ENCODE peak calls at places on chromosomes 6 and 20, in five cellular contexts. One of them, this sample, is unnamed.

GRCh38 chr6:162671580-162672165 is 55.9 kb downstream of the PRKN start:
- DNase-seq in colonic mucosa: no peak
- DNase-seq in IMR-90: no peak
- DNase-seq in endothelial cell of umbilical vein: no peak
- DNase-seq in heart left ventricle: peak; percentile 38
- DNase-seq in this sample: no peak

GRCh38 chr20:19397676-19398075 is 185.2 kb downstream of the SLC24A3 start:
- DNase-seq in colonic mucosa: no peak
- DNase-seq in IMR-90: no peak
- DNase-seq in endothelial cell of umbilical vein: no peak
- DNase-seq in heart left ventricle: no peak
- DNase-seq in this sample: no peak

GRCh38 chr6:50815436-50816114 is 3.1 kb upstream of the TFAP2B start:
- DNase-seq in colonic mucosa: no peak
- DNase-seq in IMR-90: peak; percentile 14
- DNase-seq in endothelial cell of umbilical vein: peak; percentile 39
- DNase-seq in heart left ventricle: no peak
- DNase-seq in this sample: peak; percentile 8

GRCh38 chr6:169654590-169655391 is 47.0 kb downstream of the WDR27 start:
- DNase-seq in colonic mucosa: peak; percentile 69
- DNase-seq in IMR-90: peak; percentile 61
- DNase-seq in endothelial cell of umbilical vein: peak; percentile 83
- DNase-seq in heart left ventricle: no peak
- DNase-seq in this sample: peak; percentile 24

GRCh38 chr6:136511397-136511796 is 38.8 kb downstream of the MAP7 start:
- DNase-seq in colonic mucosa: no peak
- DNase-seq in IMR-90: no peak
- DNase-seq in endothelial cell of umbilical vein: no peak
- DNase-seq in heart left ventricle: no peak
- DNase-seq in this sample: no peak

GRCh38 chr20:59010995-59011873 is 4.2 kb upstream of the CTSZ start:
- DNase-seq in colonic mucosa: no peak
- DNase-seq in IMR-90: peak; percentile 71
- DNase-seq in endothelial cell of umbilical vein: peak; percentile 98
- DNase-seq in heart left ventricle: peak; percentile 44
- DNase-seq in this sample: no peak

GRCh38 chr20:44586986-44587980 is 4.9 kb downstream of the PKIG start:
- DNase-seq in colonic mucosa: no peak
- DNase-seq in IMR-90: peak; percentile 50
- DNase-seq in endothelial cell of umbilical vein: peak; percentile 50
- DNase-seq in heart left ventricle: no peak
- DNase-seq in this sample: no peak

GRCh38 chr6:136134751-136135150 is 115.4 kb downstream of the MTFR2 start:
- DNase-seq in colonic mucosa: no peak
- DNase-seq in IMR-90: no peak
- DNase-seq in endothelial cell of umbilical vein: no peak
- DNase-seq in heart left ventricle: no peak
- DNase-seq in this sample: no peak

GRCh38 chr6:157724138-157724537 is 98.9 kb upstream of the SNX9 start:
- DNase-seq in colonic mucosa: no peak
- DNase-seq in IMR-90: no peak
- DNase-seq in endothelial cell of umbilical vein: no peak
- DNase-seq in heart left ventricle: no peak
- DNase-seq in this sample: no peak

GRCh38 chr20:59670786-59671492 is 66.6 kb downstream of the PHACTR3 start:
- DNase-seq in colonic mucosa: no peak
- DNase-seq in IMR-90: no peak
- DNase-seq in endothelial cell of umbilical vein: no peak
- DNase-seq in heart left ventricle: no peak
- DNase-seq in this sample: no peak

GRCh38 chr6:130070747-130071146 is 52.4 kb downstream of the L3MBTL3 start:
- DNase-seq in colonic mucosa: no peak
- DNase-seq in IMR-90: no peak
- DNase-seq in endothelial cell of umbilical vein: no peak
- DNase-seq in heart left ventricle: no peak
- DNase-seq in this sample: no peak

GRCh38 chr6:150252714-150253444 is 110.0 kb downstream of the PPP1R14C start:
- DNase-seq in colonic mucosa: no peak
- DNase-seq in IMR-90: peak; percentile 26
- DNase-seq in endothelial cell of umbilical vein: no peak
- DNase-seq in heart left ventricle: no peak
- DNase-seq in this sample: no peak

GRCh38 chr20:59693587-59693986 is 89.2 kb downstream of the PHACTR3 start:
- DNase-seq in colonic mucosa: no peak
- DNase-seq in IMR-90: no peak
- DNase-seq in endothelial cell of umbilical vein: no peak
- DNase-seq in heart left ventricle: no peak
- DNase-seq in this sample: no peak

GRCh38 chr6:127897437-127897836 is 3.4 kb downstream of the THEMIS start:
- DNase-seq in colonic mucosa: no peak
- DNase-seq in IMR-90: no peak
- DNase-seq in endothelial cell of umbilical vein: no peak
- DNase-seq in heart left ventricle: no peak
- DNase-seq in this sample: no peak

GRCh38 chr20:24395151-24395550 is 74.3 kb upstream of the SYNDIG1 start:
- DNase-seq in colonic mucosa: no peak
- DNase-seq in IMR-90: no peak
- DNase-seq in endothelial cell of umbilical vein: no peak
- DNase-seq in heart left ventricle: no peak
- DNase-seq in this sample: no peak

GRCh38 chr20:4820833-4821518 is 99.3 kb downstream of the PRND start:
- DNase-seq in colonic mucosa: no peak
- DNase-seq in IMR-90: peak; percentile 88
- DNase-seq in endothelial cell of umbilical vein: peak; percentile 22
- DNase-seq in heart left ventricle: peak; percentile 60
- DNase-seq in this sample: no peak

GRCh38 chr6:9978480-9978879 is 436.4 kb downstream of the TFAP2A start:
- DNase-seq in colonic mucosa: no peak
- DNase-seq in IMR-90: no peak
- DNase-seq in endothelial cell of umbilical vein: no peak
- DNase-seq in heart left ventricle: no peak
- DNase-seq in this sample: no peak

GRCh38 chr20:36405255-36405654 is 99.1 kb downstream of the DLGAP4 start:
- DNase-seq in colonic mucosa: no peak
- DNase-seq in IMR-90: peak; percentile 13
- DNase-seq in endothelial cell of umbilical vein: no peak
- DNase-seq in heart left ventricle: no peak
- DNase-seq in this sample: no peak

GRCh38 chr20:50980071-50980681 is 21.6 kb downstream of the MOCS3 start:
- DNase-seq in colonic mucosa: no peak
- DNase-seq in IMR-90: peak; percentile 100
- DNase-seq in endothelial cell of umbilical vein: peak; percentile 48
- DNase-seq in heart left ventricle: no peak
- DNase-seq in this sample: peak; percentile 99

GRCh38 chr6:122151066-122151465 is 248.4 kb upstream of the HSF2 start:
- DNase-seq in colonic mucosa: no peak
- DNase-seq in IMR-90: no peak
- DNase-seq in endothelial cell of umbilical vein: no peak
- DNase-seq in heart left ventricle: no peak
- DNase-seq in this sample: no peak

GRCh38 chr20:10863337-10864060 is 189.7 kb upstream of the JAG1 start:
- DNase-seq in colonic mucosa: no peak
- DNase-seq in IMR-90: peak; percentile 90
- DNase-seq in endothelial cell of umbilical vein: peak; percentile 87
- DNase-seq in heart left ventricle: peak; percentile 43
- DNase-seq in this sample: no peak

GRCh38 chr6:88629838-88630462 is 333.5 kb downstream of the RNGTT start:
- DNase-seq in colonic mucosa: no peak
- DNase-seq in IMR-90: no peak
- DNase-seq in endothelial cell of umbilical vein: no peak
- DNase-seq in heart left ventricle: no peak
- DNase-seq in this sample: no peak

GRCh38 chr6:42251911-42252637 is 34.4 kb upstream of the MRPS10 start:
- DNase-seq in colonic mucosa: peak; percentile 73
- DNase-seq in IMR-90: no peak
- DNase-seq in endothelial cell of umbilical vein: peak; percentile 74
- DNase-seq in heart left ventricle: peak; percentile 83
- DNase-seq in this sample: no peak

GRCh38 chr20:34604980-34605788 is 46.7 kb downstream of the MAP1LC3A start:
- DNase-seq in colonic mucosa: no peak
- DNase-seq in IMR-90: peak; percentile 83
- DNase-seq in endothelial cell of umbilical vein: peak; percentile 54
- DNase-seq in heart left ventricle: no peak
- DNase-seq in this sample: no peak

DNA sequence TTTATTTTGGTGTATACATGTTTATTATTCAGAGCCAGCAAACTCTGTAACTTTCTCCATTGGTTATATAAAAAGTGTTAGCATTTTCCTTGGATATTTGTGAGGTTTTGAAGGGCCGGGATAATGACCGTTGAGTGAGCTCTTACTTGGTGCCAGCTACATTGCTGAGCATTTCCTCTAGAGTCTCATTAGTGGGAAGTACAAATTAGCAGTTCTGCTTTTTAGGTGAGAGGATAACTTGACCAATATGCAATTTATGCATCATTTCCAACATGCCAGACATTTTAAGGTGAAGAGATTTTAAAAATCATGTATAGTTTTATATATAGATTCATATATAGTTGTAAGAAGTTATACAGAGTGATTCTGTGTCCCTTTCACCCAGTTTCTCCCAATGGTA is 84.3 kb downstream of the CARMIL1 start:
- DNase-seq in colonic mucosa: no peak
- DNase-seq in IMR-90: no peak
- DNase-seq in endothelial cell of umbilical vein: no peak
- DNase-seq in heart left ventricle: no peak
- DNase-seq in this sample: no peak
- H3K27ac ChIP-seq in colonic mucosa: no peak overlapping the region
- H3K27ac ChIP-seq in IMR-90: no peak overlapping the region
- H3K27ac ChIP-seq in endothelial cell of umbilical vein: no peak overlapping the region
- H3K27ac ChIP-seq in heart left ventricle: no peak overlapping the region
- H3K27ac ChIP-seq in this sample: no peak overlapping the region

DNA sequence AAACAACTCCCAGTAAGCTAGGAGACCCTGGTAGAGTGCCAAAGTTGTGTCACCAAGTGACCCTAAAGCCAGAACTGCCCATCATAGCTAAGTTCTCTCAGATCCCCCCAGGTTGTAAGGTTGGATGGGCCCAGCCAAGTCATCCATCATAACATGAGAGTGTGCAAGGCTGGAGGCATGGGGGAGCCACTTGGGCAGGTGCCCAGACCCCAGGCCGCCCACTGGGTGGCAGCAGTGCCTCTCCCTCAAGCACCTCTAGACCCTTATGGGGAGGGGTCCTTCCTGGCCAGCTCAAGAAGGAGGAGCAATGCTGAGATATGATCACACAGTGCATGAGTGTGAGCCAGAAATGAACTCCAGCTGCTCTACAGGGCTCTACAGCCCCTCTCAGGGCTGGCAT is 154.5 kb downstream of the MYLK4 start:
- DNase-seq in colonic mucosa: no peak
- DNase-seq in IMR-90: no peak
- DNase-seq in endothelial cell of umbilical vein: no peak
- DNase-seq in heart left ventricle: no peak
- DNase-seq in this sample: no peak
- TF ChIP-seq CTCF in colonic mucosa: no peak
- TF ChIP-seq CTCF in IMR-90: no peak
- TF ChIP-seq CTCF in endothelial cell of umbilical vein: peak; percentile 36
- TF ChIP-seq CTCF in heart left ventricle: no peak
- TF ChIP-seq CTCF in this sample: peak; percentile 37

DNA sequence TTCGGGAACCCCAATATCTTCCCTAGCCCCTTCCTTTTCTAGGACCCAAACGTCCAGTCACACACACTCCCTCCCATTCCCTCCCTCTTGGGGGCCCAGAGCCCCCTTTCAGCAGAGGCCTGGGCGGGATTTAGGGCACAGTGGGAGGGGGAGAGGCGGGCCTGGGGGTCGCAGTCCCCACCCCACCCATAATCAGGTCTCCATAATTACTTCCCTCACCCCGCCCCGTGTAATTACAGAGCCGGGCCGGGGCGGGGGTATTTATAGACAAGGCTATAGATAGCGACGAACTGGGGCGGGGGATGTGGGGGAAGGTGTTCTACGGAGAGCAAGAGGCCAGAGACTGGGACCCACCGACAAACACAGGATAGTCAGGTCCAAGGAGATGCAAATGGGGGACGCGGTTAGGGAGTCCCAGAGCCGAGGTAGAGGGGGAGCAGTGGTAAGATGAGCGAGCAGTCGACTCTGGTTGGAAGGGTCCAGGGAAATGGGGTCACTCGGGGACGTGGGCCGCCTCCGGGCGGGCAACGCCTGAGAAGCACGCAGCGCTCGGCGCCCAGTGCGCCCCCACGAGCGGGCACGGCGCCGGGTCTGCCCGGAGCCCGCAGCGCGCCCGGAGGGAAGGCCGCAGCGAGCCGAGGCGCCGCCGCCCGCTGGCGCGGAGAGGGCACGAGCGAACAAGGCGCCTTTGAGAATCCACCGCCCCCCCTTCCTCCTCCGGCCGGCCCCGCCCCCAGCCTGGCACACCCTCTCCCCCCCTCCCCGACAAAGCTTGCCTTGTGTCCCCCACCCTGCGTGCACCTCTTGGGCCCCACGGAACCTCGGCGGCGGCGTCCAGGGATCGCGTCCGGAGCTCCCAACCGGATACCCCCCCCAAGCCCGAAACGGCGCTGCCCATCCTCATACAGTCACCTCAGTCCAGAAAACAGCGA is 670 bp upstream of the COL11A2 start:
- DNase-seq in colonic mucosa: no peak
- DNase-seq in IMR-90: no peak
- DNase-seq in endothelial cell of umbilical vein: no peak
- DNase-seq in heart left ventricle: peak; percentile 70
- DNase-seq in this sample: no peak
- H3K27ac ChIP-seq in colonic mucosa: no peak overlapping the region
- H3K27ac ChIP-seq in IMR-90: no peak overlapping the region
- H3K27ac ChIP-seq in endothelial cell of umbilical vein: no peak overlapping the region
- H3K27ac ChIP-seq in heart left ventricle: peak overlapping the region; percentile 81
- H3K27ac ChIP-seq in this sample: peak overlapping the region; percentile 39

GRCh38 chr6:100573169-100573568 is 108.4 kb upstream of the SIM1 start:
- DNase-seq in colonic mucosa: no peak
- DNase-seq in IMR-90: peak; percentile 65
- DNase-seq in endothelial cell of umbilical vein: peak; percentile 54
- DNase-seq in heart left ventricle: no peak
- DNase-seq in this sample: no peak
- TF ChIP-seq CTCF in colonic mucosa: no peak
- TF ChIP-seq CTCF in IMR-90: peak; percentile 54
- TF ChIP-seq CTCF in endothelial cell of umbilical vein: peak; percentile 28
- TF ChIP-seq CTCF in heart left ventricle: no peak
- TF ChIP-seq CTCF in this sample: peak; percentile 31

DNA sequence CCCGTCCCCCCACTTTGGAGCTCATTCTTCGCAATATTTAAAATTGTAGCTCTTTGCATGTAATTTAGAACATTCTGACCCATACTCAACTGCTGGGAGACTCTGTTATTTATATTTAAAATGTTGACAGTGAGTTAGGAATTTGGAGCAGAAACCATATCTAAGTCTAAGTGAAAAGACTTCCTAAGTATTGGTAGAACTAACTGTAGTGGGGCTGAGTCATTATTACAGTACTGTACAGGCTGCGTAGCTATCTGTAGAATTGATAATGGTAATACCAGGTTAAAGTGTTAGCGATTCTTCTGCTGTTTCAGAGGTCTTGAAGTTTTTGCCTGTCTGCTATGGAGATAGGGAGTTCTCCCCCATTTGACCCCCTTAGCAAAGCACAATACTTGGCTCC is 3.6 kb downstream of the TOP1 start:
- DNase-seq in colonic mucosa: no peak
- DNase-seq in IMR-90: peak; percentile 71
- DNase-seq in endothelial cell of umbilical vein: no peak
- DNase-seq in heart left ventricle: no peak
- DNase-seq in this sample: no peak
- H3K27ac ChIP-seq in colonic mucosa: no peak overlapping the region
- H3K27ac ChIP-seq in IMR-90: no peak overlapping the region
- H3K27ac ChIP-seq in endothelial cell of umbilical vein: no peak overlapping the region
- H3K27ac ChIP-seq in heart left ventricle: no peak overlapping the region
- H3K27ac ChIP-seq in this sample: no peak overlapping the region

GRCh38 chr6:12395898-12396297 is 105.7 kb downstream of the EDN1 start:
- DNase-seq in colonic mucosa: no peak
- DNase-seq in IMR-90: no peak
- DNase-seq in endothelial cell of umbilical vein: peak; percentile 47
- DNase-seq in heart left ventricle: no peak
- DNase-seq in this sample: no peak
- TF ChIP-seq CTCF in colonic mucosa: no peak
- TF ChIP-seq CTCF in IMR-90: peak; percentile 51
- TF ChIP-seq CTCF in endothelial cell of umbilical vein: no peak
- TF ChIP-seq CTCF in heart left ventricle: peak; percentile 28
- TF ChIP-seq CTCF in this sample: peak; percentile 27